ENCODE peak calls at places on chromosomes 16 and 17, in four cellular contexts. One of them, this sample, is unnamed.

GRCh38 chr17:79464310-79465010 is 146.4 kb downstream of the RBFOX3 start:
- DNase-seq in K562: no peak
- DNase-seq in HL-60: no peak
- DNase-seq in GM12878: no peak
- DNase-seq in this sample: no peak

GRCh38 chr17:78383725-78384471 is 5.4 kb downstream of the PGS1 start:
- DNase-seq in K562: no peak
- DNase-seq in HL-60: peak
- DNase-seq in GM12878: peak
- DNase-seq in this sample: no peak

GRCh38 chr17:34384822-34385605 is 22.0 kb upstream of the CCL1 start:
- DNase-seq in K562: no peak
- DNase-seq in HL-60: no peak
- DNase-seq in GM12878: no peak
- DNase-seq in this sample: no peak

GRCh38 chr16:27444015-27444414 is 42.0 kb downstream of the IL21R start:
- DNase-seq in K562: no peak
- DNase-seq in HL-60: no peak
- DNase-seq in GM12878: no peak
- DNase-seq in this sample: no peak

GRCh38 chr17:80944326-80944725 is 47.3 kb upstream of the CHMP6 start:
- DNase-seq in K562: no peak
- DNase-seq in HL-60: no peak
- DNase-seq in GM12878: no peak
- DNase-seq in this sample: no peak

GRCh38 chr17:68694791-68695485 is 93.8 kb upstream of the FAM20A start:
- DNase-seq in K562: no peak
- DNase-seq in HL-60: no peak
- DNase-seq in GM12878: no peak
- DNase-seq in this sample: no peak

GRCh38 chr17:82901836-82902235 is 62.0 kb upstream of the ZNF750 start:
- DNase-seq in K562: no peak
- DNase-seq in HL-60: no peak
- DNase-seq in GM12878: no peak
- DNase-seq in this sample: no peak

GRCh38 chr17:40560592-40561293 is 4.5 kb downstream of the CCR7 start:
- DNase-seq in K562: peak
- DNase-seq in HL-60: peak
- DNase-seq in GM12878: peak
- DNase-seq in this sample: no peak

GRCh38 chr17:64081802-64082799 is 47.8 kb downstream of the ERN1 start:
- DNase-seq in K562: peak
- DNase-seq in HL-60: peak
- DNase-seq in GM12878: peak
- DNase-seq in this sample: no peak

GRCh38 chr16:57260294-57260929 is 15.4 kb downstream of the ARL2BP start:
- DNase-seq in K562: peak
- DNase-seq in HL-60: no peak
- DNase-seq in GM12878: peak
- DNase-seq in this sample: no peak

GRCh38 chr16:84423416-84423837 is 55.1 kb downstream of the ATP2C2 start:
- DNase-seq in K562: peak
- DNase-seq in HL-60: peak
- DNase-seq in GM12878: peak
- DNase-seq in this sample: no peak

GRCh38 chr16:79612207-79612606 is 11.7 kb upstream of the MAF start:
- DNase-seq in K562: no peak
- DNase-seq in HL-60: no peak
- DNase-seq in GM12878: no peak
- DNase-seq in this sample: no peak

GRCh38 chr16:86834451-86835035 is 256.2 kb downstream of the FOXL1 start:
- DNase-seq in K562: no peak
- DNase-seq in HL-60: no peak
- DNase-seq in GM12878: no peak
- DNase-seq in this sample: no peak

GRCh38 chr16:86835981-86836380 is 257.6 kb downstream of the FOXL1 start:
- DNase-seq in K562: no peak
- DNase-seq in HL-60: no peak
- DNase-seq in GM12878: no peak
- DNase-seq in this sample: no peak

GRCh38 chr16:86836503-86837125 is 258.3 kb downstream of the FOXL1 start:
- DNase-seq in K562: no peak
- DNase-seq in HL-60: no peak
- DNase-seq in GM12878: no peak
- DNase-seq in this sample: no peak

GRCh38 chr16:86831366-86831765 is 253.0 kb downstream of the FOXL1 start:
- DNase-seq in K562: no peak
- DNase-seq in HL-60: no peak
- DNase-seq in GM12878: no peak
- DNase-seq in this sample: no peak

DNA sequence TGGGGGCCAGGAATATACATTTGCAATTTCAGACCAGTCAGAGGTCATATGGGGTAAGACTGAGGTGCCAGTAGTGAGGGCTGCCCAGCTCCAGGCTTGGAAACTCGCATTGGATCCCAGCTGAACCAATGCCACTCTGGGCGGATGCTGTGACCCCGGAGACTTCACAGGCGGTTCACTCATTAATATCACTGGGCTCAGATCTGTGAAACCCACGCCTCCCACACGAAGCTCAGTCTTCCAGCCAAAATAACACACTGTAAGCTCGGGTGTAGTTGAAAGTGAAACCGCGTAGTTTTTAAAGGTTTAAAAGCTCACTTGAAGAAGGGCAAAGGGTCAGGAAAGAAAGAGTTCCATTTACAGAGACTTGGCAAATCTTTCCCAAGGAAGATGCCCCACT is 254.8 kb downstream of the FOXL1 start:
- DNase-seq in K562: no peak
- DNase-seq in HL-60: no peak
- DNase-seq in GM12878: no peak
- DNase-seq in this sample: no peak
- TF ChIP-seq SPI1 in K562: no peak
- TF ChIP-seq SPI1 in HL-60: no peak
- TF ChIP-seq SPI1 in GM12878: no peak
- TF ChIP-seq SPI1 in this sample: no peak

DNA sequence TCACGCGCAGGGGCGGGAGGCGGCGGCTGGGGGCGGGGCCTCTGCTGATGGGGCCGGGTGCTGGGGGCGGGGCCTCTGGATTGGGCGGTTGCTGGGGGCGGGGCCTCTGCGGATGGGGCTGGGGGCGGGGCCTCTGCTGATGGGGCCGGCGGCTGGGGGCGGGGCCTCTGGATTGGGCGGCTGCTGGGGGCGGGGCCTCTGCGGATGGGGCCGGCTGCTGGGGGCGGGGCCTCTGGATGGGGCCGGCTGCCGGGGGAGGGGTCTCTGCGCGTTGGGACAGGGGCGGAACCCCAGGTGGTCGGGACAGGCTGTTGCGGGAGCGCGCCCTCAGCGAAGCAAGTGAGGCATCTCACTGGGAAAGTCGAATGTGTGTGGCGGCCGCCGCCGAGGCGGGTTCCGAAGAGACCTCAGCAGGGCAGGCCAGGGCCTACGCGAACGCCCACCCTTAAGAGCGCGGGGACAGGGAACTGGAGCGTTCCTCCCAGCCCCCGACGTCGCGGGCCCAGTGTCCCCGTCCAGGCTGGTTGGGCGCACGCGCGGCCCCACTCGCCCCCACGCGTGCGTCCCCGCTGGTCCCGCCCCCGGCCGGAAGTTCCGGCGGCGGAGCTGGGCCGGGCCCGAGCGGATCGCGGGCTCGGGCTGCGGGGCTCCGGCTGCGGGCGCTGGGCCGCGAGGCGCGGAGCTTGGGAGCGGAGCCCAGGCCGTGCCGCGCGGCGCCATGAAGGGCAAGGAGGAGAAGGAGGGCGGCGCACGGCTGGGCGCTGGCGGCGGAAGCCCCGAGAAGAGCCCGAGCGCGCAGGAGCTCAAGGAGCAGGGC is at the start of gene STUB1:
- DNase-seq in K562: peak
- DNase-seq in HL-60: peak
- DNase-seq in GM12878: no peak
- DNase-seq in this sample: peak
- TF ChIP-seq POLR2AphosphoS5 in K562: no peak
- TF ChIP-seq POLR2AphosphoS5 in HL-60: peak
- TF ChIP-seq POLR2AphosphoS5 in GM12878: no peak
- TF ChIP-seq POLR2AphosphoS5 in this sample: no peak

GRCh38 chr16:23026777-23027362 is 122.4 kb downstream of the USP31 start:
- DNase-seq in K562: no peak
- DNase-seq in HL-60: no peak
- DNase-seq in GM12878: no peak
- DNase-seq in this sample: no peak

GRCh38 chr16:23025692-23026305 is 123.5 kb downstream of the USP31 start:
- DNase-seq in K562: no peak
- DNase-seq in HL-60: no peak
- DNase-seq in GM12878: no peak
- DNase-seq in this sample: no peak

GRCh38 chr16:23027386-23027785 is 121.9 kb downstream of the USP31 start:
- DNase-seq in K562: no peak
- DNase-seq in HL-60: no peak
- DNase-seq in GM12878: no peak
- DNase-seq in this sample: no peak

GRCh38 chr16:23020084-23020483 is 129.2 kb downstream of the USP31 start:
- DNase-seq in K562: peak
- DNase-seq in HL-60: no peak
- DNase-seq in GM12878: no peak
- DNase-seq in this sample: no peak

GRCh38 chr16:23024044-23024443 is 125.2 kb downstream of the USP31 start:
- DNase-seq in K562: no peak
- DNase-seq in HL-60: no peak
- DNase-seq in GM12878: no peak
- DNase-seq in this sample: no peak
- TF ChIP-seq SPI1 in K562: no peak
- TF ChIP-seq SPI1 in HL-60: no peak
- TF ChIP-seq SPI1 in GM12878: no peak
- TF ChIP-seq SPI1 in this sample: no peak

GRCh38 chr17:38578641-38579480 is 26.9 kb downstream of the SRCIN1 start:
- DNase-seq in K562: no peak
- DNase-seq in HL-60: no peak
- DNase-seq in GM12878: no peak
- DNase-seq in this sample: no peak

GRCh38 chr17:38577645-38578173 is 28.0 kb downstream of the SRCIN1 start:
- DNase-seq in K562: no peak
- DNase-seq in HL-60: no peak
- DNase-seq in GM12878: no peak
- DNase-seq in this sample: no peak

GRCh38 chr17:38582069-38582468 is 23.7 kb downstream of the SRCIN1 start:
- DNase-seq in K562: no peak
- DNase-seq in HL-60: no peak
- DNase-seq in GM12878: no peak
- DNase-seq in this sample: no peak

GRCh38 chr17:38578229-38578628 is 27.5 kb downstream of the SRCIN1 start:
- DNase-seq in K562: no peak
- DNase-seq in HL-60: no peak
- DNase-seq in GM12878: no peak
- DNase-seq in this sample: no peak

DNA sequence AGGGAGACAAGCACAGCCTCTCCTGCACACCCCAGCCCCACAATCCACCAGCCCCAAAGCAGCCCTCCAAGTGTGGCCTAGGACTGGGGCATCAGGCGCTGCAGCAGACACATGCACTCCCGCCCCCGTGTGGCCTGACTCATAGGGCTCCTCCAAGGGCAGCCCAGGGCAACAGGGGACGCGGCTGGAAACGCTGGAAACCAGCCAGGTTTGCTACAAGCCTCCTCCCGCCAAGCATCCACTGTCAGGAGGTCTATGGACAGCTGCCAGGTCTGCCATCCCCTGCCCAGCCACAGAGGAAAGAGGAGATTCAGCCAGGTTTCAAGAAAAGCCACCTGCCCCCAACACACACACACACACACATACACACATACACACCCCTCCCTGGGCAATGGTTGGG is 25.8 kb downstream of the SRCIN1 start:
- DNase-seq in K562: peak
- DNase-seq in HL-60: no peak
- DNase-seq in GM12878: no peak
- DNase-seq in this sample: no peak
- TF ChIP-seq POLR2AphosphoS5 in K562: no peak
- TF ChIP-seq POLR2AphosphoS5 in HL-60: no peak
- TF ChIP-seq POLR2AphosphoS5 in GM12878: no peak
- TF ChIP-seq POLR2AphosphoS5 in this sample: no peak

DNA sequence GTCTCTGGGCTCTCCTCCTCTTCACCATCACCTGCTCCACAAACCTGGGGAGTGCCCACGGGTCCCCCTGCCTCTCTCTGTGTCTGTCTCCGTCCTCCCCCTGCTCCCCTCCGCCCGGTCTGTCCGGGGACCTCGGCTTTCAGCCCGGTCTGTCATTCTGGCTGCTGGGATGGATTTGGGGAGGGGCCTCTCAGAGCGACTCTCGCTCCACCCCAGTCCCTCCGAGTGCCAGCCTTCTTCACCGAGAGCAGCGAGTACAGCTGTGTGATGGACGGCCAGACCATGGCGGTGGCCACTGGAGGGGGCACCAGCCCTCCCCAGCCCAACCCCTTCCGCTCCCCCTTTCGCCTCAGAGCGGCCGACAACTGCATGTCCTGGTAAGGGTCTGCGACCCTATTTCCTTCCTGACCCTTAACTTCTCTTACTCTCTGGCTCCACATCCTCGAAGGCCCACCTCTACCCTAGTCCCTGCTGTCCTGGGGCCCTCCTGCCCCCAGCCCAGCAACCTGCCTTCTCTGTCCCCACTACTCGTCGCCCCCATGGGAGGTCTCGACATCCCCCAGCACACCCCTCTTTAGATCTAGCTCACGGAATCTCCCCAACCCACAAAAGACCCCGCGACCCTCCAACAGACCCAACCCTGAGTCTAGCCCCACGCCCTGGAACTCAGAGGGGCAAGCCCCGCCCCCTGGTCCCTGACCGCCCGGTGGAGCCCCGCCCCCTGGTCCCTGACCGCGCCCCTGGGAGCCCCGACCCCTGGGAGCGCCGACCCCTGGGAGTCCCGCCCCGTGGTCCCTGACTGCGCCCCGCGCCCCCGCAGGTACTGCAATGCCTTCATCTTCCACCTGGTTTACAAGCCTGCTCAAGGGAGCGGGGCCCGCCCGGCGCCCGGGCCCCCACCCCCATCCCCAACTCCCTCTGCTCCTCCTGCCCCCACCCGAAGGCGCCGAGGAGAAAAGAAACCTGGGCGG is 5.6 kb upstream of the CXCL16 start:
- DNase-seq in K562: peak
- DNase-seq in HL-60: no peak
- DNase-seq in GM12878: no peak
- DNase-seq in this sample: no peak
- TF ChIP-seq SPI1 in K562: no peak
- TF ChIP-seq SPI1 in HL-60: no peak
- TF ChIP-seq SPI1 in GM12878: no peak
- TF ChIP-seq SPI1 in this sample: no peak

DNA sequence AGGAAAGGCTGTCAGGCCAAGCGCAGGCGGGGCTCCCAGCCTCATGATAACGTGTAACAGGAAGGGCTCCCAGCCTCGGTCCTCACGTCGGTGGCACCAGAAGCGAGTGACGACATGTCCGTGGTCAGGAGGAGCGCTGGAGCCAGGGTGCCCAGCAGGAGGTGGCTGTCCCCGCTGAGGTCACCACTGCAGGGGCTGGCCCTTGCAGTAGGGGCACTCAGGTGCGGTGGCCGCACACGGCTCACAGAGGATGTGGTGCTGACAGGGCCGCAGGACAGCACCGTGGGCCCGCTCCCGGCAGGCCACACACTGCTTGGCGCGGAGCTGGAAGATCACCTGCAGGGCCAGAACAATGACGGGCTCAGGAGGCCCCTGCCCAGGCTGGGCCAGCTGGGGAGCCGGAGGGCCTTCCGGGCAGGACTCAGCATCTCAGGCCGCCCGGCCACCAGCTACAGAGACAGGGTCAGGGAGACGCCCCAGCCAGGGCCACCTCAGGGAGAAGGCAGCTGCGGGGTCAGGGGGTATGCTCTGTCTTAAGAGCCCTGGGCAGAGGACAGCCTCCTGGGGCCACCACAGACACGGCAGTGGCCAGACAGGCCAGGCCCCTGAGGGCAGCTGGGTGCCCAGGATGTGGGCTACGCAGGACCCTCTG is 14.5 kb downstream of the GNPTG start:
- DNase-seq in K562: no peak
- DNase-seq in HL-60: no peak
- DNase-seq in GM12878: no peak
- DNase-seq in this sample: no peak
- TF ChIP-seq POLR2AphosphoS5 in K562: no peak
- TF ChIP-seq POLR2AphosphoS5 in HL-60: no peak
- TF ChIP-seq POLR2AphosphoS5 in GM12878: no peak
- TF ChIP-seq POLR2AphosphoS5 in this sample: no peak

This sample was measured in GM12891.